ENCODE peak calls at places on chromosome 13, in six cellular contexts. J, C, E, S, T and B are unnamed samples.

GRCh38 chr13:79937311-79938243 is 403.3 kb downstream of the SPRY2 start:
- DNase-seq in J (no peak), C (no peak), E (no peak), S (peak; percentile 45), T (no peak), B (peak; percentile 39)

GRCh38 chr13:22235285-22235949 is 564.5 kb downstream of the FGF9 start:
- DNase-seq in J (no peak), C (no peak), E (peak; percentile 6), S (no peak), T (no peak), B (no peak)

GRCh38 chr13:100269837-100270236 is 180.9 kb downstream of the PCCA start:
- DNase-seq in J (no peak), C (no peak), E (no peak), S (peak; percentile 42), T (peak; percentile 26), B (no peak)

GRCh38 chr13:30510811-30511371 is 45.2 kb upstream of the HMGB1 start:
- DNase-seq in J (no peak), C (no peak), E (no peak), S (no peak), T (no peak), B (no peak)

GRCh38 chr13:91741925-91742324 is 343.5 kb downstream of the GPC5 start:
- DNase-seq in J (no peak), C (no peak), E (no peak), S (no peak), T (no peak), B (no peak)

GRCh38 chr13:69243366-69243765 is 864.3 kb upstream of the ATXN8OS start:
- DNase-seq in J (no peak), C (no peak), E (no peak), S (no peak), T (no peak), B (peak; percentile 6)

GRCh38 chr13:99384468-99384867 is 77.3 kb upstream of the GPR183 start:
- DNase-seq in J (no peak), C (no peak), E (no peak), S (no peak), T (no peak), B (no peak)

GRCh38 chr13:94706854-94707399 is 5.4 kb downstream of the SOX21 start:
- DNase-seq in J (peak; percentile 86), C (no peak), E (no peak), S (peak; percentile 52), T (no peak), B (no peak)

GRCh38 chr13:32323912-32324311 is 8.6 kb downstream of the BRCA2 start:
- DNase-seq in J (no peak), C (no peak), E (no peak), S (no peak), T (peak; percentile 14), B (peak; percentile 29)

GRCh38 chr13:32893176-32893575 is 123.0 kb upstream of the KL start:
- DNase-seq in J (no peak), C (no peak), E (no peak), S (no peak), T (no peak), B (no peak)

GRCh38 chr13:92074658-92075057 is 676.2 kb downstream of the GPC5 start:
- DNase-seq in J (peak; percentile 10), C (no peak), E (no peak), S (no peak), T (no peak), B (peak; percentile 22)

GRCh38 chr13:51453959-51454703 is 1.3 kb upstream of the INTS6 start:
- DNase-seq in J (no peak), C (no peak), E (peak; percentile 54), S (no peak), T (no peak), B (peak; percentile 20)

GRCh38 chr13:102461302-102461701 is 59.5 kb upstream of the FGF14 start:
- DNase-seq in J (no peak), C (no peak), E (no peak), S (no peak), T (no peak), B (no peak)